ENCODE peak calls at places on chromosomes 1 and 21, in seven cellular contexts. T, C, X, P, U, H and G are unnamed samples.

GRCh38 chr1:39230261-39231190 is 26.0 kb downstream of the MACF1 start:
- DNase-seq in T (no peak), C (no peak), X (no peak), P (no peak), U (peak; percentile 18), H (peak; percentile 81), G (no peak)

GRCh38 chr1:119285482-119285881 is 83.1 kb upstream of the HAO2 start:
- DNase-seq in T (peak; percentile 78), C (no peak), X (no peak), P (no peak), U (no peak), H (peak; percentile 6), G (no peak)

GRCh38 chr1:8024329-8024728 is 1.8 kb downstream of the ERRFI1 start:
- DNase-seq in T (no peak), C (no peak), X (no peak), P (no peak), U (no peak), H (no peak), G (no peak)

GRCh38 chr21:42587036-42587435 is 66.4 kb upstream of the PDE9A start:
- DNase-seq in T (no peak), C (no peak), X (no peak), P (no peak), U (no peak), H (no peak), G (no peak)

GRCh38 chr1:51253691-51254090 is 17.6 kb downstream of the RNF11 start:
- DNase-seq in T (no peak), C (no peak), X (no peak), P (no peak), U (no peak), H (no peak), G (no peak)

GRCh38 chr1:95518310-95518709 is 284.3 kb downstream of the RWDD3 start:
- DNase-seq in T (no peak), C (no peak), X (no peak), P (no peak), U (no peak), H (no peak), G (no peak)

GRCh38 chr1:24762133-24762676 is 17.0 kb downstream of the CLIC4 start:
- DNase-seq in T (no peak), C (no peak), X (no peak), P (no peak), U (no peak), H (peak; percentile 85), G (no peak)

GRCh38 chr1:64093941-64094340 is 109.5 kb upstream of the UBE2U start:
- DNase-seq in T (no peak), C (no peak), X (no peak), P (no peak), U (no peak), H (no peak), G (no peak)

GRCh38 chr1:22317231-22317919 is 134.3 kb upstream of the ZBTB40 start:
- DNase-seq in T (no peak), C (peak; percentile 51), X (no peak), P (no peak), U (no peak), H (no peak), G (no peak)

GRCh38 chr1:26281971-26282693 is 2.2 kb downstream of the SH3BGRL3 start:
- DNase-seq in T (no peak), C (peak; percentile 42), X (no peak), P (no peak), U (no peak), H (peak; percentile 71), G (no peak)

GRCh38 chr1:36673207-36673606 is 190.5 kb upstream of the CSF3R start:
- DNase-seq in T (no peak), C (no peak), X (no peak), P (peak; percentile 11), U (no peak), H (no peak), G (no peak)

GRCh38 chr1:17422461-17422860 is 17.0 kb downstream of the RCC2 start:
- DNase-seq in T (no peak), C (no peak), X (no peak), P (no peak), U (no peak), H (no peak), G (no peak)

GRCh38 chr1:6080469-6080868 is 34.8 kb downstream of the KCNAB2 start:
- DNase-seq in T (no peak), C (no peak), X (no peak), P (peak; percentile 39), U (no peak), H (no peak), G (no peak)

GRCh38 chr1:200901796-200902444 is 7.2 kb downstream of the INAVA start:
- DNase-seq in T (no peak), C (no peak), X (no peak), P (no peak), U (no peak), H (no peak), G (no peak)

GRCh38 chr1:31939484-31940329 is 1.5 kb upstream of the PTP4A2 start:
- DNase-seq in T (peak; percentile 83), C (no peak), X (no peak), P (no peak), U (peak; percentile 79), H (peak; percentile 84), G (no peak)

GRCh38 chr1:39685071-39685470 is 6.2 kb downstream of the HPCAL4 start:
- DNase-seq in T (no peak), C (no peak), X (no peak), P (no peak), U (no peak), H (no peak), G (no peak)